ENCODE peak calls at places on chromosomes 11 and 22, in five cellular contexts. V, X, C, H and A are unnamed samples.
A peak's percentile ranks its signal among the peaks of the same experiment; 100 is the strongest.

GRCh38 chr11:6354651-6355485 is 34.6 kb upstream of the CAVIN3 start:
- DNase-seq in X (no peak), V (no peak), C (no peak), H (no peak), A (no peak)

GRCh38 chr22:47173535-47174021 is 411.1 kb downstream of the TBC1D22A start:
- DNase-seq in C (no peak), V (no peak), H (no peak), X (no peak), A (no peak)

GRCh38 chr22:23251445-23252093 is 71.3 kb downstream of the BCR start:
- DNase-seq in X (no peak), H (peak; percentile 45), V (peak; percentile 30), C (no peak), A (no peak)

GRCh38 chr11:70322653-70323052 is 52.2 kb downstream of the PPFIA1 start:
- DNase-seq in C (no peak), V (no peak), H (no peak), X (no peak), A (no peak)

GRCh38 chr22:38411016-38411415 is 44.0 kb downstream of the KCNJ4 start:
- DNase-seq in C (no peak), V (no peak), H (no peak), X (no peak), A (no peak)

GRCh38 chr22:21963286-21963685 is 10.6 kb upstream of the PPM1F start:
- DNase-seq in V (no peak), X (no peak), H (no peak), C (no peak), A (no peak)

GRCh38 chr11:65388731-65389130 is 2.3 kb downstream of the FRMD8 start:
- DNase-seq in X (no peak), H (no peak), V (no peak), C (no peak), A (no peak)

GRCh38 chr11:44556735-44557409 is 8.6 kb upstream of the CD82 start:
- DNase-seq in V (peak; percentile 82), X (no peak), H (peak; percentile 59), C (peak; percentile 73), A (no peak)

GRCh38 chr11:63871962-63872832 is 33.3 kb downstream of the MARK2 start:
- DNase-seq in H (peak; percentile 93), C (peak; percentile 90), X (peak; percentile 80), V (peak; percentile 85), A (peak; percentile 81)

GRCh38 chr22:42613869-42614268 is 814 bp downstream of the POLDIP3 start:
- DNase-seq in H (no peak), V (no peak), X (no peak), C (peak; percentile 28), A (no peak)

DNA sequence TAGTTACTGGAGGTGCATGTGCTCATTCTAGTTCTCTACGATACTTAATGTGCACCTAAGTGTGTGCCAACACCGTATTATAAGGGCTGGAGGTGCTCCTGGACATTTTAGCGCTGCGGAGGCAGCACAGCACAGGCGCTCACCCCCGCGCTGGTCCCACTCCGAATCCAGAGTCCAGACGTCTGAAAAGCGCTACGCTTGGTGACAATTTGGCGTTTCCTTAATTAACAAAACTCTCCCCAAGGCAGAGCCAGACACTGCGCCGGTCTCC is 1.3 kb downstream of the WT1 start:
- DNase-seq in V (no peak), H (no peak), X (no peak), C (no peak), A (no peak)
- H3K4me3 ChIP-seq in V (no peak overlapping the region), H (no peak overlapping the region), X (no peak overlapping the region), C (peak overlapping the region; percentile 62), A (no peak overlapping the region)

DNA sequence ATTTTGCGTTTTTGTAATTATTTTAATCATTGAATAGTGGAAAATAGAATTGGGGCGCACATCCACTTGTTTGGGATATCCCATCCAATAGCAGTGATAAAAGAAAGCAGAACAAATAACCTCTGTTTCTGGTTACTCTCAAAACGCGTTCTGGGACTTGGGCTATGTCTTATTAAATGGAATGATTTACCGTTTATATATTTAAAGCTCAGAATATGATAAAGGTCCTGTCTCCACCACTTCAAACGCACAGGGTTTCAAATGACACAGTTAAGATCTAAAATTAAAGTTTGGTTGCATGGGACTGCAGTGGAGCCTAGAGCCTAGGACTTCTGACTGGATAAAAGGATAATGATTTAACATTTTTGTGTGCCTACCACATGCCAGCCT is 2.3 kb upstream of the HSPA8 start:
- DNase-seq in V (no peak), H (no peak), X (no peak), C (no peak), A (no peak)
- H3K4me3 ChIP-seq in V (no peak overlapping the region), H (no peak overlapping the region), X (peak overlapping the region; percentile 2), C (no peak overlapping the region), A (no peak overlapping the region)

GRCh38 chr11:94127632-94128031 is 1.0 kb upstream of the PANX1 start:
- DNase-seq in X (no peak), H (no peak), V (no peak), C (no peak), A (no peak)
- H3K4me3 ChIP-seq in X (peak overlapping the region; percentile 74), H (peak overlapping the region; percentile 88), V (no peak overlapping the region), C (peak overlapping the region; percentile 87), A (peak overlapping the region; percentile 69)

GRCh38 chr11:114296979-114297372 is 777 bp downstream of the NNMT start:
- DNase-seq in C (no peak), H (no peak), X (no peak), V (no peak), A (no peak)

GRCh38 chr11:114296190-114296978 is at the start of gene NNMT:
- DNase-seq in V (peak; percentile 34), C (peak; percentile 99), H (peak; percentile 97), X (no peak), A (peak; percentile 95)

GRCh38 chr11:114297806-114298700 is 1.9 kb downstream of the NNMT start:
- DNase-seq in V (no peak), H (no peak), C (peak; percentile 67), X (no peak), A (no peak)

GRCh38 chr11:114301088-114301487 is 4.9 kb downstream of the NNMT start:
- DNase-seq in X (no peak), C (no peak), H (no peak), V (no peak), A (no peak)

DNA sequence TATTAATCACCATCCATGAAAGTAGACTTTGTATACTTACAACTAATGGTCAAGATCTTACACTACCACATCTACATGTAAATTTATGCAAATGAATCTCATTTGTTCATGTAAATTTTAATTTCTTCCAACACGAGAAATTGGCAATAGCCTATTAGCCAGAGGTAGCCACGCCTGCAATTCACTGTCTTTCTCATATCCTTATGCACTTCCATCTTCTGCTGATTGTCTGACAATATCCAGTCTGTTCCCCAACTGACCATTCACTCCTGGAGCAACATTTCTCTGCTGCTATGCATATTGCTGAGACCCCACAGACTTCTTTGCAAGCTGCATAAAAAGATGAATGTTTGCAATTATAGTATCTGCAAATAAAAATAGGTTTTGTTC is 2.5 kb downstream of the NNMT start:
- DNase-seq in V (no peak), H (no peak), X (no peak), C (no peak), A (no peak)
- H3K4me3 ChIP-seq in V (no peak overlapping the region), H (peak overlapping the region; percentile 24), X (peak overlapping the region; percentile 56), C (peak overlapping the region; percentile 69), A (peak overlapping the region; percentile 83)

GRCh38 chr11:8830641-8831040 is 80.3 kb upstream of the AKIP1 start:
- DNase-seq in C (no peak), X (no peak), H (no peak), V (no peak), A (no peak)

GRCh38 chr11:8834379-8834778 is 76.6 kb upstream of the AKIP1 start:
- DNase-seq in H (no peak), V (no peak), C (peak; percentile 11), X (no peak), A (no peak)

GRCh38 chr11:8831861-8832260 is 79.1 kb upstream of the AKIP1 start:
- DNase-seq in X (no peak), V (no peak), H (no peak), C (no peak), A (no peak)

GRCh38 chr11:8832571-8833260 is 78.3 kb upstream of the AKIP1 start:
- DNase-seq in H (peak; percentile 83), X (peak; percentile 68), V (no peak), C (peak; percentile 74), A (no peak)

DNA sequence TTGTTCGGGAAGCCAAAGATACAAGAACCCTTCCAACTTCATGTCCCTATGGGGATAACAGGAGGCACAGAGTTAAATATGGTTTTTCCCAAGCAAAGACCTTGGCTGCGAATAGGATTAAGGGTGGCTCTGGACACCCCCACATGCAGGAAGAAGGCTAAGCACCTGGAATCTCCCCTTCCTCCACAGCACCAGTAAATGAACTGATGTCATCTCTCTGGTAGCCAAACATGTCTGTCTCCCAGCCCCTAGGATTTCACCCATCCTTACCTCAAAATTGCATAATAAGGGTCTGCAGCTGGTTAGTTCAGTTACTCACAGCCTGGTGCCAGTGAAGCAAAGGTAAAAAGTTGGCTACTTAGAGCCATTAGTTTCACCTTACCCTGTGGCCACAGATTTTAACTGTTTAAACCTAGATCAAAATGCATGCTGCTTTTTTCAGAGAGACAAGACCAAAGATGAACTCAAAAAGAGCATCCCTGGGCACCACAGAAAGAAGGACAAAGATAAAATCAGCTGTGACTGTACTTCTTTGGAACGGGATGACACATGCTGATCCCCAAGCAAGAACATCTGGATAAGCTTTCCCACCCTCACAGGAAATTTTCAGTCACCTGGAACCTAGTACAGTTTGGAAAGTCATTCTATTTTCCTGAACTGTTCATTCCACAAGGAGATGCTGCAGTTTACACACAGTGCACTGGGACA is 77.3 kb upstream of the AKIP1 start:
- DNase-seq in X (no peak), H (peak; percentile 74), C (no peak), V (no peak), A (no peak)
- H3K4me3 ChIP-seq in X (no peak overlapping the region), H (no peak overlapping the region), C (no peak overlapping the region), V (no peak overlapping the region), A (no peak overlapping the region)